ENCODE peak calls at places on chromosomes 2 and 18, in four cellular contexts. K is HCT116, Z is K562, V is HepG2. Q is an unnamed sample.

GRCh38 chr2:237262838-237263771 is 150.9 kb downstream of the COL6A3 start:
- DNase-seq in V (no peak), K (no peak), Z (no peak), Q (no peak)

GRCh38 chr2:191152841-191153240 is 2.0 kb upstream of the STAT4 start:
- DNase-seq in V (no peak), K (no peak), Z (peak; percentile 12), Q (no peak)

GRCh38 chr2:225090746-225091145 is 48.5 kb upstream of the DOCK10 start:
- DNase-seq in V (no peak), Z (no peak), K (no peak), Q (no peak)

GRCh38 chr2:168773719-168774521 is 28.5 kb upstream of the NOSTRIN start:
- DNase-seq in V (peak; percentile 71), Z (peak; percentile 92), K (peak; percentile 52), Q (peak; percentile 39)

GRCh38 chr18:23191952-23192662 is 56.8 kb downstream of the CABLES1 start:
- DNase-seq in Z (no peak), V (no peak), K (no peak), Q (peak; percentile 61)

GRCh38 chr18:67232406-67232805 is 284.1 kb downstream of the DSEL start:
- DNase-seq in Z (no peak), K (no peak), V (no peak), Q (no peak)

GRCh38 chr2:220147590-220147989 is 520.2 kb downstream of the SLC4A3 start:
- DNase-seq in K (no peak), V (no peak), Z (no peak), Q (no peak)

GRCh38 chr18:13406770-13407169 is 188.2 kb downstream of the LDLRAD4 start:
- DNase-seq in V (no peak), K (no peak), Z (no peak), Q (no peak)

GRCh38 chr2:121480826-121481225 is 49.9 kb upstream of the RNU4ATAC start:
- DNase-seq in V (no peak), K (no peak), Z (no peak), Q (peak; percentile 76)

GRCh38 chr2:231684314-231685223 is 23.8 kb upstream of the PTMA start:
- DNase-seq in V (no peak), K (no peak), Z (no peak), Q (no peak)

GRCh38 chr2:120418174-120418787 is 72.3 kb downstream of the INHBB start:
- DNase-seq in V (no peak), K (no peak), Z (no peak), Q (no peak)

GRCh38 chr2:60884795-60885194 is 3.4 kb downstream of the REL start:
- DNase-seq in Z (no peak), K (no peak), V (no peak), Q (no peak)

GRCh38 chr2:101331202-101331601 is 22.7 kb upstream of the RNF149 start:
- DNase-seq in K (no peak), Z (no peak), V (no peak), Q (no peak)

GRCh38 chr18:46140173-46140572 is 36.0 kb downstream of the HAUS1 start:
- DNase-seq in K (no peak), Z (no peak), V (no peak), Q (no peak)

GRCh38 chr2:235116885-235117492 is 165.2 kb downstream of the SH3BP4 start:
- DNase-seq in Z (peak; percentile 10), K (peak; percentile 32), V (peak; percentile 50), Q (peak; percentile 51)

GRCh38 chr2:239252433-239253200 is 148.2 kb downstream of the HDAC4 start:
- DNase-seq in Z (no peak), V (no peak), K (no peak), Q (no peak)

GRCh38 chr2:119713819-119714490 is 35.0 kb downstream of the TMEM177 start:
- DNase-seq in Z (no peak), K (no peak), V (no peak), Q (no peak)

GRCh38 chr2:150626934-150627336 is 139.5 kb upstream of the RND3 start:
- DNase-seq in V (no peak), Z (no peak), K (no peak), Q (no peak)

GRCh38 chr2:237213325-237214040 is 127.8 kb downstream of the COPS8 start:
- DNase-seq in Z (no peak), K (no peak), V (no peak), Q (no peak)

GRCh38 chr2:28405537-28405936 is 12.9 kb downstream of the FOSL2 start:
- DNase-seq in V (no peak), K (no peak), Z (no peak), Q (no peak)

GRCh38 chr2:183000846-183001245 is 37.4 kb downstream of the NCKAP1 start:
- DNase-seq in K (no peak), Z (no peak), V (no peak), Q (no peak)

GRCh38 chr2:230209422-230210051 is 10.2 kb downstream of the SP110 start:
- DNase-seq in K (no peak), Z (no peak), V (no peak), Q (no peak)

GRCh38 chr2:161415467-161416293 is 417 bp upstream of the TBR1 start:
- DNase-seq in V (peak; percentile 10), Z (peak; percentile 25), K (no peak), Q (peak; percentile 64)

GRCh38 chr2:196290569-196290968 is 119.2 kb upstream of the STK17B start:
- DNase-seq in K (no peak), V (no peak), Z (no peak), Q (no peak)

GRCh38 chr2:67451086-67451832 is 54.1 kb downstream of the ETAA1 start:
- DNase-seq in K (no peak), V (peak; percentile 17), Z (no peak), Q (no peak)

GRCh38 chr18:9898792-9899549 is 13.2 kb downstream of the TXNDC2 start:
- DNase-seq in K (peak; percentile 64), V (peak; percentile 75), Z (peak; percentile 75), Q (no peak)

GRCh38 chr2:45115181-45115580 is 105.9 kb upstream of the SIX2 start:
- DNase-seq in Z (no peak), K (no peak), V (no peak), Q (no peak)

GRCh38 chr2:239326831-239327535 is 73.8 kb downstream of the HDAC4 start:
- DNase-seq in Z (no peak), V (no peak), K (no peak), Q (no peak)

GRCh38 chr2:238573065-238573778 is 146.5 kb downstream of the ASB1 start:
- DNase-seq in V (peak; percentile 34), K (peak; percentile 39), Z (peak; percentile 62), Q (peak; percentile 70)

GRCh38 chr2:116117845-116118244 is 1675.4 kb downstream of the DPP10 start:
- DNase-seq in V (no peak), Z (no peak), K (no peak), Q (no peak)

GRCh38 chr2:11786191-11786590 is 39.8 kb downstream of the LPIN1 start:
- DNase-seq in V (no peak), Z (no peak), K (no peak), Q (no peak)

GRCh38 chr2:23237147-23237546 is 147.8 kb upstream of the KLHL29 start:
- DNase-seq in K (no peak), V (no peak), Z (no peak), Q (no peak)

GRCh38 chr2:126761981-126762878 is 106.3 kb downstream of the GYPC start:
- DNase-seq in Z (no peak), V (no peak), K (no peak), Q (no peak)

GRCh38 chr2:55085113-55085713 is 35.0 kb upstream of the RTN4 start:
- DNase-seq in Z (no peak), V (no peak), K (no peak), Q (no peak)

GRCh38 chr2:55087930-55088329 is 37.7 kb upstream of the RTN4 start:
- DNase-seq in K (no peak), V (no peak), Z (peak; percentile 63), Q (no peak)

GRCh38 chr2:55088400-55088799 is 38.1 kb upstream of the RTN4 start:
- DNase-seq in Z (no peak), V (no peak), K (no peak), Q (no peak)

GRCh38 chr2:55089716-55090115 is 39.5 kb upstream of the RTN4 start:
- DNase-seq in V (no peak), Z (no peak), K (no peak), Q (no peak)

DNA sequence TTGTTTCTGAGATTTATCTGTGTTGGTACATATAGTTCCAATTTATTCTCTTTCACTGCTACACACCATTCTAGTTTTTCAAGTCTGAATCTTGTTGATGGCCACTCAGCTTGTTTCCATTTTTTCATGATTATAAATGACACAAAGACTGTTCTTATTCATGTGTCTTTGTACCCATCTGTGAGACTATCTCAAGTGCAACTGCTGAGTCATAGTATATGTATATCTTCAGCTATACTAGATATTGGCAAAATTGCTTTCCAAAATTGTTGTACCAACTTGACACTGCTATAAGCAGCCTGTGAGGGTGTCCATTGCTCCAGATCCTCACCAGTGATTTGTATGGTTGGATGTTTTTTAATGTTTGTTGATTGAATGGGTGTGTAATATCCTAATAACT is 37.2 kb upstream of the RTN4 start:
- DNase-seq in V (no peak), Z (no peak), K (no peak), Q (no peak)
- H3K27ac ChIP-seq in V (no peak overlapping the region), Z (peak overlapping the region; percentile 55), K (no peak overlapping the region), Q (no peak overlapping the region)

GRCh38 chr2:43274055-43274454 is 47.6 kb upstream of the ZFP36L2 start:
- DNase-seq in V (no peak), Z (no peak), K (no peak), Q (no peak)

GRCh38 chr2:43270461-43270860 is 44.1 kb upstream of the ZFP36L2 start:
- DNase-seq in V (no peak), Z (no peak), K (no peak), Q (no peak)

GRCh38 chr2:43270930-43271615 is 44.7 kb upstream of the ZFP36L2 start:
- DNase-seq in K (no peak), V (no peak), Z (no peak), Q (no peak)

GRCh38 chr2:43274721-43275120 is 48.3 kb upstream of the ZFP36L2 start:
- DNase-seq in V (no peak), Z (no peak), K (no peak), Q (no peak)

GRCh38 chr2:43273477-43273876 is 47.1 kb upstream of the ZFP36L2 start:
- DNase-seq in V (no peak), K (no peak), Z (no peak), Q (no peak)
- TF ChIP-seq ELF1 in V (no peak), K (no peak), Z (no peak), Q (no peak)

DNA sequence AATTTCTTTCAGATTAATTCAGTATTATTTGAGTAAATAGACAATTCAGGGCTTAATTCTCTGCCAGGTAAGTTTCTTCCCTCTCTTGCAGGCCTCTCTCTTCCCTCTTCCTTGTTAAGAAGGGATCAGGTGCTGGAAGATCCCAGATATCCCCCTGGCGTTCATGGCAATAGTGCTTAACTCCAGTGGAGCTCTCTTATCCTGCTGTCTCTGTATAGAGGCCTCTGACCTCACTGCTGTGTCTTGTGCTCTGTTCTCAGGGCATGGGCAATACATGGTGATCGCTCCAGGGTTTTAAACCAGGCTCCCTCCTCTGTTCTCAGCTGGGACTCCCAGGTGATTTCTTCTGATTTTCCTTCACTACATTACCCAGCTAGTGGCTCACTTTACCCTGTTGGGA is 226.8 kb downstream of the MC4R start:
- DNase-seq in Z (no peak), K (no peak), V (no peak), Q (no peak)
- H3K27ac ChIP-seq in Z (no peak overlapping the region), K (no peak overlapping the region), V (no peak overlapping the region), Q (no peak overlapping the region)

GRCh38 chr2:30060562-30060961 is 86.2 kb upstream of the YPEL5 start:
- DNase-seq in V (no peak), K (no peak), Z (no peak), Q (no peak)
- TF ChIP-seq ELF1 in V (no peak), K (no peak), Z (no peak), Q (no peak)

Q was measured in SK-N-SH.